ENCODE peak calls at places on chromosomes 3 and 15, in ten cellular contexts. J is GM12878, G is mammary epithelial cell, B is tibial nerve, W is adrenal gland, V is left lung, E is IMR-90, A is lower lobe of right lung, P is GM23338, C is uterus. H is an unnamed sample.

GRCh38 chr3:25663324-25664065 is 1.2 kb downstream of the TOP2B start:
- DNase-seq in J (no peak), G (peak; percentile 39), B (no peak), W (no peak), V (no peak), E (peak; percentile 24), A (no peak), P (peak; percentile 63), C (no peak), H (no peak)

GRCh38 chr3:52171577-52172261 is 17.5 kb upstream of the POC1A start:
- DNase-seq in J (no peak), G (peak; percentile 23), B (no peak), W (peak; percentile 19), V (no peak), E (peak; percentile 83), A (peak; percentile 22), P (no peak), C (no peak), H (no peak)

GRCh38 chr15:25670025-25670554 is 193.0 kb downstream of the ATP10A start:
- DNase-seq in J (no peak), G (no peak), B (no peak), W (peak; percentile 77), V (peak; percentile 60), E (peak; percentile 76), A (no peak), P (peak; percentile 91), C (peak; percentile 85), H (no peak)

GRCh38 chr3:112364291-112364690 is 31.3 kb downstream of the CD200 start:
- DNase-seq in J (no peak), G (no peak), B (no peak), W (no peak), V (no peak), E (no peak), A (no peak), P (no peak), C (no peak), H (no peak)

GRCh38 chr3:10570196-10570946 is 65.0 kb upstream of the ATP2B2 start:
- DNase-seq in J (no peak), G (no peak), B (no peak), W (peak; percentile 15), V (no peak), E (no peak), A (no peak), P (no peak), C (peak; percentile 28), H (no peak)

GRCh38 chr15:82805994-82806406 is at the start of gene FSD2:
- DNase-seq in J (peak; percentile 86), G (no peak), B (no peak), W (no peak), V (peak; percentile 68), E (no peak), A (no peak), P (no peak), C (no peak), H (peak; percentile 68)

GRCh38 chr15:70327328-70328136 is 229.8 kb upstream of the TLE3 start:
- DNase-seq in J (no peak), G (peak; percentile 65), B (no peak), W (no peak), V (no peak), E (peak; percentile 43), A (no peak), P (no peak), C (no peak), H (no peak)

GRCh38 chr3:96430019-96430541 is 384.3 kb upstream of the EPHA6 start:
- DNase-seq in J (no peak), G (no peak), B (no peak), W (no peak), V (no peak), E (no peak), A (no peak), P (no peak), C (no peak), H (no peak)

GRCh38 chr3:46239301-46239938 is 2.8 kb upstream of the CCR3 start:
- DNase-seq in J (no peak), G (peak; percentile 86), B (no peak), W (no peak), V (no peak), E (no peak), A (no peak), P (peak; percentile 10), C (no peak), H (no peak)

GRCh38 chr3:38586546-38587520 is 62.7 kb downstream of the SCN5A start:
- DNase-seq in J (no peak), G (no peak), B (no peak), W (no peak), V (no peak), E (no peak), A (peak; percentile 28), P (no peak), C (no peak), H (no peak)

GRCh38 chr15:62050118-62050517 is 10.1 kb downstream of the VPS13C start:
- DNase-seq in J (no peak), G (no peak), B (no peak), W (no peak), V (no peak), E (no peak), A (no peak), P (no peak), C (no peak), H (no peak)

GRCh38 chr3:68057637-68058320 is 403.4 kb upstream of the SUCLG2 start:
- DNase-seq in J (no peak), G (no peak), B (no peak), W (no peak), V (no peak), E (no peak), A (no peak), P (no peak), C (no peak), H (no peak)

GRCh38 chr3:160016972-160017371 is 28.3 kb downstream of the IL12A start:
- DNase-seq in J (no peak), G (no peak), B (no peak), W (no peak), V (no peak), E (peak; percentile 79), A (no peak), P (no peak), C (no peak), H (no peak)

GRCh38 chr3:160009525-160009924 is 20.9 kb downstream of the IL12A start:
- DNase-seq in J (no peak), G (no peak), B (no peak), W (no peak), V (no peak), E (no peak), A (no peak), P (no peak), C (no peak), H (no peak)

GRCh38 chr3:160010578-160010977 is 21.9 kb downstream of the IL12A start:
- DNase-seq in J (peak; percentile 60), G (no peak), B (no peak), W (no peak), V (no peak), E (no peak), A (no peak), P (no peak), C (no peak), H (no peak)

GRCh38 chr3:160008979-160009378 is 20.3 kb downstream of the IL12A start:
- DNase-seq in J (no peak), G (no peak), B (no peak), W (no peak), V (no peak), E (no peak), A (no peak), P (no peak), C (no peak), H (no peak)

GRCh38 chr3:160012108-160012507 is 23.5 kb downstream of the IL12A start:
- DNase-seq in J (peak; percentile 81), G (no peak), B (no peak), W (no peak), V (no peak), E (no peak), A (no peak), P (no peak), C (no peak), H (no peak)
- H3K27ac ChIP-seq in J (peak overlapping the region; percentile 94), G (no peak overlapping the region), B (no peak overlapping the region), W (no peak overlapping the region), V (no peak overlapping the region), E (no peak overlapping the region), A (no peak overlapping the region), P (no peak overlapping the region), C (no peak overlapping the region), H (no peak overlapping the region)

GRCh38 chr15:88628018-88628673 is 7.0 kb downstream of the AEN start:
- DNase-seq in J (no peak), G (no peak), B (no peak), W (no peak), V (no peak), E (no peak), A (no peak), P (no peak), C (no peak), H (no peak)
- H3K4me1 ChIP-seq in J (peaks cover 58% of the 10 kb centered on the region), G (peaks cover 55% of the 10 kb centered on the region), B (peaks cover 8% of the 10 kb centered on the region), W (peaks cover 28% of the 10 kb centered on the region), V (peaks cover 12% of the 10 kb centered on the region), E (peaks cover 34% of the 10 kb centered on the region), A (peaks cover 67% of the 10 kb centered on the region), P (peaks cover 30% of the 10 kb centered on the region), C (no peaks in the 10 kb centered on the region), H (peaks cover 45% of the 10 kb centered on the region)

GRCh38 chr15:64483749-64484148 is 23.4 kb downstream of the ZNF609 start:
- DNase-seq in J (no peak), G (no peak), B (no peak), W (no peak), V (no peak), E (no peak), A (no peak), P (no peak), C (no peak), H (no peak)
- H3K27ac ChIP-seq in J (no peak overlapping the region), G (no peak overlapping the region), B (no peak overlapping the region), W (no peak overlapping the region), V (no peak overlapping the region), E (no peak overlapping the region), A (no peak overlapping the region), P (no peak overlapping the region), C (no peak overlapping the region), H (no peak overlapping the region)

GRCh38 chr3:137295336-137295735 is 337.6 kb downstream of the IL20RB start:
- DNase-seq in J (no peak), G (no peak), B (no peak), W (no peak), V (no peak), E (no peak), A (no peak), P (peak; percentile 17), C (no peak), H (no peak)

GRCh38 chr3:137304313-137305056 is 346.7 kb downstream of the IL20RB start:
- DNase-seq in J (no peak), G (no peak), B (no peak), W (no peak), V (no peak), E (no peak), A (no peak), P (peak; percentile 50), C (no peak), H (no peak)

GRCh38 chr3:137294839-137295238 is 337.1 kb downstream of the IL20RB start:
- DNase-seq in J (no peak), G (no peak), B (no peak), W (no peak), V (no peak), E (no peak), A (no peak), P (peak; percentile 20), C (no peak), H (no peak)

DNA sequence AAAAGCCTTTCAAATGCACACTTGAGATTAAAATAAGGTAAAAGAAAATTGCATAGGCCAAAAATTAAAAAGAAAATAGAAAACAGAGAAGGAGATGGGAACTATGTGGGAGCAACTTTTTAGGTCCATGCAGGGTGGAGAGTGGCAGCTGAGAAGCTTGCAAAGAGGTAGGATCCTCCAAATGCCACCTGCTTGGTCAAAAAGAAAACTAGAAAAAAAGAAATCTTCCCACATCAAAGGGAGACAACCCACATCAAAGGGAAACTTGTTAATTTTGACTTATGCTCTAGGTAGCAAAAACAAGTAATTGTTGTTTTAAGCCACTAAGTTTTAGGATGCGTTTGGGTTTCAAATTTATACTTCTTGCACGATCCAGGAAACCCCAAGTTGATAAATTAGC is 342.9 kb downstream of the IL20RB start:
- DNase-seq in J (peak; percentile 40), G (no peak), B (no peak), W (no peak), V (no peak), E (no peak), A (no peak), P (no peak), C (no peak), H (no peak)
- H3K4me1 ChIP-seq in J (no peaks in the 10 kb centered on the region), G (no peaks in the 10 kb centered on the region), B (no peaks in the 10 kb centered on the region), W (no peaks in the 10 kb centered on the region), V (no peaks in the 10 kb centered on the region), E (no peaks in the 10 kb centered on the region), A (no peaks in the 10 kb centered on the region), P (peaks cover 10% of the 10 kb centered on the region), C (no peaks in the 10 kb centered on the region), H (no peaks in the 10 kb centered on the region)